ENCODE peak calls at places on chromosomes 6 and 20, in five cellular contexts. One of them, this sample, is unnamed.
A peak's percentile ranks its signal among the peaks of the same experiment; 100 is the strongest.

GRCh38 chr20:24695529-24696225 is 226.2 kb downstream of the SYNDIG1 start:
- DNase-seq in AG09319: no peak
- DNase-seq in nucleus accumbens: no peak
- DNase-seq in choroid plexus epithelial cell: no peak
- DNase-seq in AG08396: no peak
- DNase-seq in this sample: no peak

GRCh38 chr6:11023032-11023431 is 21.1 kb downstream of the ELOVL2 start:
- DNase-seq in AG09319: no peak
- DNase-seq in nucleus accumbens: no peak
- DNase-seq in choroid plexus epithelial cell: no peak
- DNase-seq in AG08396: no peak
- DNase-seq in this sample: no peak

GRCh38 chr6:116902634-116903033 is 25.6 kb downstream of the RFX6 start:
- DNase-seq in AG09319: no peak
- DNase-seq in nucleus accumbens: no peak
- DNase-seq in choroid plexus epithelial cell: no peak
- DNase-seq in AG08396: no peak
- DNase-seq in this sample: no peak

GRCh38 chr6:52155791-52156576 is 30.2 kb upstream of the IL17A start:
- DNase-seq in AG09319: no peak
- DNase-seq in nucleus accumbens: no peak
- DNase-seq in choroid plexus epithelial cell: no peak
- DNase-seq in AG08396: no peak
- DNase-seq in this sample: no peak

GRCh38 chr6:111725446-111726112 is 119.9 kb upstream of the TRAF3IP2 start:
- DNase-seq in AG09319: no peak
- DNase-seq in nucleus accumbens: no peak
- DNase-seq in choroid plexus epithelial cell: no peak
- DNase-seq in AG08396: no peak
- DNase-seq in this sample: no peak

GRCh38 chr6:170437719-170438401 is 115.2 kb downstream of the PSMB1 start:
- DNase-seq in AG09319: no peak
- DNase-seq in nucleus accumbens: no peak
- DNase-seq in choroid plexus epithelial cell: peak; percentile 19
- DNase-seq in AG08396: no peak
- DNase-seq in this sample: no peak

GRCh38 chr6:6730831-6731230 is 142.3 kb downstream of the LY86 start:
- DNase-seq in AG09319: peak; percentile 66
- DNase-seq in nucleus accumbens: no peak
- DNase-seq in choroid plexus epithelial cell: peak; percentile 87
- DNase-seq in AG08396: peak; percentile 88
- DNase-seq in this sample: no peak

GRCh38 chr20:18705490-18705889 is 108.1 kb upstream of the SCP2D1 start:
- DNase-seq in AG09319: no peak
- DNase-seq in nucleus accumbens: no peak
- DNase-seq in choroid plexus epithelial cell: peak; percentile 91
- DNase-seq in AG08396: peak; percentile 82
- DNase-seq in this sample: no peak

GRCh38 chr6:41692080-41692675 is 43.2 kb downstream of the TFEB start:
- DNase-seq in AG09319: no peak
- DNase-seq in nucleus accumbens: no peak
- DNase-seq in choroid plexus epithelial cell: no peak
- DNase-seq in AG08396: no peak
- DNase-seq in this sample: no peak

GRCh38 chr20:3739054-3739925 is 6.8 kb downstream of the HSPA12B start:
- DNase-seq in AG09319: no peak
- DNase-seq in nucleus accumbens: no peak
- DNase-seq in choroid plexus epithelial cell: no peak
- DNase-seq in AG08396: no peak
- DNase-seq in this sample: no peak

GRCh38 chr20:45014671-45015415 is 48.5 kb downstream of the STK4 start:
- DNase-seq in AG09319: peak; percentile 37
- DNase-seq in nucleus accumbens: no peak
- DNase-seq in choroid plexus epithelial cell: peak; percentile 76
- DNase-seq in AG08396: no peak
- DNase-seq in this sample: no peak

GRCh38 chr6:150764638-150765456 is 100.7 kb upstream of the MTHFD1L start:
- DNase-seq in AG09319: no peak
- DNase-seq in nucleus accumbens: no peak
- DNase-seq in choroid plexus epithelial cell: no peak
- DNase-seq in AG08396: no peak
- DNase-seq in this sample: no peak

GRCh38 chr6:86856937-86857563 is 80.3 kb upstream of the HTR1E start:
- DNase-seq in AG09319: no peak
- DNase-seq in nucleus accumbens: no peak
- DNase-seq in choroid plexus epithelial cell: peak; percentile 64
- DNase-seq in AG08396: peak; percentile 7
- DNase-seq in this sample: peak; percentile 7